ENCODE peak calls at places on chromosomes 4 and X, in ten cellular contexts. U, I, B, X, G, W, T, M, P and D are unnamed samples. For H3K27me3, the result is how much of the 10 kb centered on the place peaks cover.

GRCh38 chrX:56975611-56976010 is 19.7 kb downstream of the SPIN3 start:
- DNase-seq in U (no peak), I (no peak), B (no peak), X (no peak), G (no peak), W (no peak), T (no peak), M (no peak), P (no peak), D (no peak)

GRCh38 chr4:164779811-164780216 is 25.9 kb downstream of the SMIM31 start:
- DNase-seq in U (no peak), I (peak), B (no peak), X (no peak), G (no peak), W (no peak), T (no peak), M (peak), P (peak), D (peak)

GRCh38 chr4:65344278-65344825 is 325.9 kb downstream of the EPHA5 start:
- DNase-seq in U (no peak), I (no peak), B (no peak), X (no peak), G (no peak), W (no peak), T (no peak), M (no peak), P (no peak), D (no peak)

GRCh38 chr4:152352645-152353116 is 183.2 kb downstream of the FBXW7 start:
- DNase-seq in U (peak), I (peak), B (peak), X (peak), G (peak), W (peak), T (peak), M (peak), P (peak), D (no peak)

GRCh38 chr4:40196724-40197281 is at the start of gene RHOH:
- DNase-seq in U (no peak), I (no peak), B (no peak), X (peak), G (no peak), W (no peak), T (no peak), M (no peak), P (no peak), D (no peak)

GRCh38 chr4:125666635-125667034 is 351.9 kb downstream of the FAT4 start:
- DNase-seq in U (no peak), I (no peak), B (no peak), X (no peak), G (no peak), W (no peak), T (no peak), M (no peak), P (no peak), D (no peak)

GRCh38 chrX:139692908-139693307 is 15.1 kb downstream of the MCF2 start:
- DNase-seq in U (no peak), I (no peak), B (no peak), X (no peak), G (no peak), W (no peak), T (no peak), M (no peak), P (no peak), D (no peak)

GRCh38 chrX:8726031-8726652 is 5.8 kb downstream of the ANOS1 start:
- DNase-seq in U (no peak), I (no peak), B (no peak), X (no peak), G (no peak), W (no peak), T (no peak), M (no peak), P (peak), D (no peak)

GRCh38 chrX:121028419-121028818 is 19.0 kb upstream of the GLUD2 start:
- DNase-seq in U (no peak), I (no peak), B (no peak), X (no peak), G (no peak), W (no peak), T (no peak), M (no peak), P (no peak), D (no peak)

GRCh38 chrX:134548844-134549205 is 88.9 kb downstream of the HPRT1 start:
- DNase-seq in U (no peak), I (no peak), B (no peak), X (no peak), G (no peak), W (no peak), T (no peak), M (no peak), P (no peak), D (no peak)

GRCh38 chr4:181488926-181489325 is 754.3 kb upstream of the TENM3 start:
- DNase-seq in U (no peak), I (no peak), B (no peak), X (no peak), G (no peak), W (no peak), T (no peak), M (no peak), P (no peak), D (no peak)

GRCh38 chrX:130212371-130212770 is 40.6 kb downstream of the RAB33A start:
- DNase-seq in U (no peak), I (no peak), B (no peak), X (no peak), G (no peak), W (no peak), T (no peak), M (no peak), P (no peak), D (no peak)

GRCh38 chr4:140211693-140212092 is 57.7 kb upstream of the MAML3 start:
- DNase-seq in U (no peak), I (no peak), B (no peak), X (no peak), G (no peak), W (no peak), T (no peak), M (no peak), P (no peak), D (no peak)

GRCh38 chr4:81632581-81633247 is 161.0 kb upstream of the RASGEF1B start:
- DNase-seq in U (no peak), I (no peak), B (no peak), X (no peak), G (no peak), W (no peak), T (no peak), M (no peak), P (peak), D (no peak)

GRCh38 chr4:138199568-138200235 is 42.4 kb downstream of the SLC7A11 start:
- DNase-seq in U (no peak), I (no peak), B (no peak), X (no peak), G (no peak), W (no peak), T (no peak), M (no peak), P (peak), D (no peak)

GRCh38 chr4:16843831-16844508 is 54.5 kb downstream of the LDB2 start:
- DNase-seq in U (no peak), I (no peak), B (no peak), X (no peak), G (peak), W (peak), T (no peak), M (peak), P (no peak), D (no peak)

GRCh38 chrX:1477801-1478458 is 25.2 kb upstream of the ASMTL start:
- DNase-seq in U (peak), I (no peak), B (no peak), X (peak), G (no peak), W (no peak), T (no peak), M (no peak), P (no peak), D (no peak)

GRCh38 chrX:107684956-107685385 is 56.7 kb downstream of the PRPS1 start:
- DNase-seq in U (peak), I (no peak), B (peak), X (no peak), G (no peak), W (no peak), T (peak), M (no peak), P (peak), D (no peak)

GRCh38 chrX:31266172-31267076 is 194.6 kb upstream of the FTHL17 start:
- DNase-seq in U (peak), I (no peak), B (peak), X (no peak), G (no peak), W (no peak), T (peak), M (no peak), P (peak), D (no peak)

GRCh38 chr4:61628727-61629126 is 428.6 kb downstream of the ADGRL3 start:
- DNase-seq in U (no peak), I (no peak), B (no peak), X (no peak), G (no peak), W (no peak), T (no peak), M (no peak), P (no peak), D (no peak)

GRCh38 chr4:11160288-11160687 is 268.4 kb downstream of the HS3ST1 start:
- DNase-seq in U (no peak), I (no peak), B (no peak), X (no peak), G (no peak), W (no peak), T (no peak), M (no peak), P (no peak), D (no peak)

DNA sequence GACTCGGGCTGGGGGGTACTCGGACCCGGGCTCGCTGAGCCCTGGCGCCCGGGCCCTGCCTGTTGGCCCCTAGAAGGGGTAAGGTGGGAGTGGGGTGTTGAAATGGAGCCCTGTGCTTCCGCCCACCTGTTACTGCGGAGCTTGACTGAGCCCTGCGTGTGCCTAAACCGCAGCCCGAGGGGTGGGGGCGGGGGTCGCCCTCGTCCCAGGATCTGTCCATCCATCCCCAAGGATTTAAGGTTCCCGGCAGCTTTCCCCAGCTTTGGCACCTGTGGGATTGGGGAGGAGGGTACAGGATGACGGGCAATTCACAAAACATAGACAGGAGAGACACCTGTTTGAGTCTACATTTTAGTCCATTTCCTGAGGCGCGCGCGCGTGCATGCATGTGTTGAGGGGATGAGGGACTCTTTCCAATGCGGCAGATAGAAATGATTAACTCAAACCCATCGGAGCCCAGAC is 779 bp downstream of the GABRQ start:
- DNase-seq in U (no peak), I (no peak), B (no peak), X (no peak), G (no peak), W (no peak), T (no peak), M (no peak), P (no peak), D (no peak)
- H3K4me3 ChIP-seq in U (no peak), I (peak), B (no peak), X (no peak), G (no peak), W (no peak), T (no peak), M (peak), P (no peak), D (peak)

GRCh38 chr4:98166731-98167041 is 23.4 kb upstream of the STPG2 start:
- DNase-seq in U (no peak), I (no peak), B (no peak), X (no peak), G (no peak), W (no peak), T (no peak), M (no peak), P (no peak), D (no peak)
- H3K27me3 ChIP-seq in U (under half), I (under half), B (under half), X (under half), G (under half), W (under half), T (under half), M (under half), P (under half), D (under half)

GRCh38 chrX:21758488-21758887 is 572 bp upstream of the SMPX start:
- DNase-seq in U (no peak), I (no peak), B (no peak), X (no peak), G (no peak), W (no peak), T (no peak), M (no peak), P (no peak), D (no peak)

GRCh38 chrX:21757960-21758359 is at the start of gene SMPX:
- DNase-seq in U (no peak), I (no peak), B (no peak), X (no peak), G (no peak), W (no peak), T (no peak), M (no peak), P (no peak), D (no peak)

GRCh38 chrX:21756785-21757529 is 959 bp downstream of the SMPX start:
- DNase-seq in U (no peak), I (no peak), B (no peak), X (no peak), G (no peak), W (no peak), T (no peak), M (no peak), P (no peak), D (no peak)
- H3K4me3 ChIP-seq in U (no peak), I (no peak), B (no peak), X (no peak), G (no peak), W (no peak), T (peak), M (no peak), P (no peak), D (no peak)

DNA sequence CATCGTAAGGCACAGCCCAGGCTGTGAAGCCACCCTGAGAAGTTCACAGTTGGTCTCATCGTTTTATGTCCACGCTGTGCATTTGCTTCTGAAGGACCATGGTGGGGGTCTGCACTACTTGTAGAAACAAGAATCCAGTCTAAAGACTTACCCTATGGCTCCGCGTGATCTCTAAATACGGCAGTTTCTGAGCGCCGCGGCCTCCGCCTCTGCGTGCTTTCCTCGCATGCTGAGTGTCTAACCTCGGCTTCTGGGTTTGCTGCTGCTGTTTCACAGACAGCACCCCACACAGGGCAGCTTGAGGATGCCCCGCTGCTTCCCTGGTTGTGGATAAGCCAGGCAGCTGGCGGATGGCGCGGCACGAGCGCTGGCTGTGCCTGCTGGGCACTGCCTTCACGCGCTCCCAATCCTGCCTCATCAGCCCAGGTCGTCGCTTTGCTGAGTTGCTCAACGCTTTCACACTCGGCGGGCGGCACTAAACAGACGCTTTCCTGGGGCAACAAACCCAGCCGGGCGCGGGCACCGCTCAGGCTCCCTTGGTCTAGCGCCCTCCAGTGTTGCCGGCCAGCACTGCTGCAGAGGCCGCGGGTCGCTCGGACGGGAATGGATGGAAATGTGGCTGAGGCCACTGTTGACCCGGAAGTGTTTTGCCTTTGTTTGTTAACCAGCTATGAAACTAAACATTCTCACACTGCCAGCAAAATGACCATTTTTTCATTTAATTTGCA is 39.2 kb downstream of the FGFRL1 start:
- DNase-seq in U (peak), I (no peak), B (no peak), X (peak), G (no peak), W (no peak), T (no peak), M (no peak), P (no peak), D (no peak)
- H3K27me3 ChIP-seq in U (half or more), I (under half), B (half or more), X (under half), G (under half), W (under half), T (under half), M (under half), P (under half), D (under half)